ENCODE peak calls at places on chromosomes 11 and 22, in ten cellular contexts. One of them, this sample, is unnamed.

GRCh38 chr11:45754261-45754709 is 50.7 kb upstream of the SLC35C1 start:
- DNase-seq in sigmoid colon: no peak
- DNase-seq in uterus: peak
- DNase-seq in GM12891: no peak
- DNase-seq in esophagus squamous epithelium: no peak
- DNase-seq in GM12892: no peak
- DNase-seq in body of pancreas: peak
- DNase-seq in stomach: no peak
- DNase-seq in suprapubic skin: no peak
- DNase-seq in gastrocnemius medialis: no peak
- DNase-seq in this sample: no peak

GRCh38 chr11:86574493-86575207 is 97.8 kb downstream of the ME3 start:
- DNase-seq in sigmoid colon: no peak
- DNase-seq in uterus: no peak
- DNase-seq in GM12891: no peak
- DNase-seq in esophagus squamous epithelium: no peak
- DNase-seq in GM12892: no peak
- DNase-seq in body of pancreas: no peak
- DNase-seq in stomach: no peak
- DNase-seq in suprapubic skin: no peak
- DNase-seq in gastrocnemius medialis: no peak
- DNase-seq in this sample: no peak

GRCh38 chr22:36447634-36448033 is 33.8 kb downstream of the TXN2 start:
- DNase-seq in sigmoid colon: no peak
- DNase-seq in uterus: no peak
- DNase-seq in GM12891: no peak
- DNase-seq in esophagus squamous epithelium: no peak
- DNase-seq in GM12892: no peak
- DNase-seq in body of pancreas: no peak
- DNase-seq in stomach: no peak
- DNase-seq in suprapubic skin: no peak
- DNase-seq in gastrocnemius medialis: no peak
- DNase-seq in this sample: no peak

GRCh38 chr11:33064033-33064825 is 24.9 kb downstream of the TCP11L1 start:
- DNase-seq in sigmoid colon: no peak
- DNase-seq in uterus: no peak
- DNase-seq in GM12891: no peak
- DNase-seq in esophagus squamous epithelium: no peak
- DNase-seq in GM12892: no peak
- DNase-seq in body of pancreas: no peak
- DNase-seq in stomach: no peak
- DNase-seq in suprapubic skin: no peak
- DNase-seq in gastrocnemius medialis: no peak
- DNase-seq in this sample: no peak

GRCh38 chr11:108593214-108593909 is at the start of gene EXPH5:
- DNase-seq in sigmoid colon: peak
- DNase-seq in uterus: peak
- DNase-seq in GM12891: peak
- DNase-seq in esophagus squamous epithelium: peak
- DNase-seq in GM12892: peak
- DNase-seq in body of pancreas: peak
- DNase-seq in stomach: peak
- DNase-seq in suprapubic skin: peak
- DNase-seq in gastrocnemius medialis: peak
- DNase-seq in this sample: peak

GRCh38 chr11:35814720-35815305 is 129.0 kb upstream of the LDLRAD3 start:
- DNase-seq in sigmoid colon: no peak
- DNase-seq in uterus: no peak
- DNase-seq in GM12891: no peak
- DNase-seq in esophagus squamous epithelium: no peak
- DNase-seq in GM12892: no peak
- DNase-seq in body of pancreas: no peak
- DNase-seq in stomach: no peak
- DNase-seq in suprapubic skin: no peak
- DNase-seq in gastrocnemius medialis: no peak
- DNase-seq in this sample: no peak

GRCh38 chr11:35127619-35128018 is 11.4 kb upstream of the CD44 start:
- DNase-seq in sigmoid colon: no peak
- DNase-seq in uterus: no peak
- DNase-seq in GM12891: no peak
- DNase-seq in esophagus squamous epithelium: no peak
- DNase-seq in GM12892: no peak
- DNase-seq in body of pancreas: no peak
- DNase-seq in stomach: no peak
- DNase-seq in suprapubic skin: no peak
- DNase-seq in gastrocnemius medialis: no peak
- DNase-seq in this sample: no peak

GRCh38 chr11:89420981-89421380 is 70.2 kb downstream of the NOX4 start:
- DNase-seq in sigmoid colon: no peak
- DNase-seq in uterus: no peak
- DNase-seq in GM12891: no peak
- DNase-seq in esophagus squamous epithelium: no peak
- DNase-seq in GM12892: no peak
- DNase-seq in body of pancreas: no peak
- DNase-seq in stomach: no peak
- DNase-seq in suprapubic skin: no peak
- DNase-seq in gastrocnemius medialis: no peak
- DNase-seq in this sample: no peak

GRCh38 chr11:77411238-77411637 is 62.7 kb downstream of the PAK1 start:
- DNase-seq in sigmoid colon: peak
- DNase-seq in uterus: peak
- DNase-seq in GM12891: no peak
- DNase-seq in esophagus squamous epithelium: no peak
- DNase-seq in GM12892: peak
- DNase-seq in body of pancreas: peak
- DNase-seq in stomach: no peak
- DNase-seq in suprapubic skin: peak
- DNase-seq in gastrocnemius medialis: peak
- DNase-seq in this sample: no peak

DNA sequence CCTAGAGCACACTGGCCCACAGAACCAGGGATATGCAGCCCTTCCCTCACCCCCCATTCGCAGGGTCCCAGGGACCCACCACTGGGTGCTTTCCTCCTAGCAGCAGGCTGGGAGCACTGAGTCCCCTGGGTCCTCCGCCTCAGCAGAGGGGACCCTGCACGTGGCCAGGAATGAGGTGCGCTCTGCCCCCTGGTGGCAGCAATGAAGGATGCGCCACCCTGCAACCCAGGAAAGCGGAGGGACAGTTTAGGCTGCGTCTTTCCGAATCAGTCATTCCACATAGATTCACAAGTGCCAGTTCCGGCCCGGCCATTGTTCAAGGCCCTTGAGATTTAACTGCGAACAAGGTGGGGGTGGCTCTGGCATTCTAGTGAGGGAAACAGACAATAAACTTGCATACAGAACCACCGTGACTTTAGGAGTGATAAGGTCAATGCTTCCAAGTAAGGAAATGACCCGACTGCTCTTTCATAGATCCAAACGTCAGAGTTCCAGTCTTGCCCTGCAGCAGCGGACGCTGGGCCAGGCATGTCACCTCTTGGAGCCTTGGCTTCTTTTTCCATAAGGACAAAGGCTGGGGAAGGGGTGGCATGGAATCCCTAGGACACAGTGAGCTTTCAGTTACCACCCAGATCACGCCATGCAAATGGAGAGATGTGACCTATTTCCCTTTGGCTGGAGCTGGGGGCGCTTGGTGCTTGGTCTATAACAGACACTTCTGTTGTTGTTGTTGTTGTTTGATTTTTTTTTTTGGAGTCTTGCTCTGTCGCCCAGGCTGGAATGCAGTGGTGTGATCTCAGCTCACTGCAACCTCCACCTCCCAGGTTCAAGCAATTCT is 7.7 kb downstream of the RIN1 start:
- DNase-seq in sigmoid colon: peak
- DNase-seq in uterus: peak
- DNase-seq in GM12891: peak
- DNase-seq in esophagus squamous epithelium: no peak
- DNase-seq in GM12892: peak
- DNase-seq in body of pancreas: peak
- DNase-seq in stomach: peak
- DNase-seq in suprapubic skin: peak
- DNase-seq in gastrocnemius medialis: no peak
- DNase-seq in this sample: peak
- TF ChIP-seq POLR2A in sigmoid colon: no peak
- TF ChIP-seq POLR2A in uterus: peak
- TF ChIP-seq POLR2A in GM12891: no peak
- TF ChIP-seq POLR2A in esophagus squamous epithelium: no peak
- TF ChIP-seq POLR2A in GM12892: no peak
- TF ChIP-seq POLR2A in body of pancreas: no peak
- TF ChIP-seq POLR2A in stomach: no peak
- TF ChIP-seq POLR2A in suprapubic skin: no peak
- TF ChIP-seq POLR2A in gastrocnemius medialis: no peak
- TF ChIP-seq POLR2A in this sample: no peak

DNA sequence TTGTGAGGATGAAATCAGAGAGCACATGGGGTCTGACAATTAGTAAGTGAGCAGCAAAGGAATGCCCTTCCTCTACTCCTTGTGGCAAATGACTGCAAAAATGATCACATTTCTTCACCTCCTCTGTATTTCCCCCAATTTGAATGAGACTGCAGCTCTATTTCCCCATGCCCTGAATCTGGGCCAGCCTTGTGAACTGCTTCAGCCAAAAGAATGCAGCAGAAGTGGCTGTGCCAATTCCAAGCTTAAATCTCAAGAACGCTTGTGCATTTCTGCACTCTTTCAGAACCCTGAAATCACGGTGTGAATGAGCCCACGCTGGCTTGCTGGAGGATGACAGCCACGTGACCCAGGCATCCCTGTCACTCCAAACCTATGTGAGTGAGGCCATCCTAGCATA is 9.9 kb downstream of the SLC43A3 start:
- DNase-seq in sigmoid colon: peak
- DNase-seq in uterus: peak
- DNase-seq in GM12891: no peak
- DNase-seq in esophagus squamous epithelium: no peak
- DNase-seq in GM12892: no peak
- DNase-seq in body of pancreas: no peak
- DNase-seq in stomach: no peak
- DNase-seq in suprapubic skin: no peak
- DNase-seq in gastrocnemius medialis: no peak
- DNase-seq in this sample: no peak
- TF ChIP-seq POLR2A in sigmoid colon: no peak
- TF ChIP-seq POLR2A in uterus: no peak
- TF ChIP-seq POLR2A in GM12891: no peak
- TF ChIP-seq POLR2A in esophagus squamous epithelium: no peak
- TF ChIP-seq POLR2A in GM12892: peak
- TF ChIP-seq POLR2A in body of pancreas: no peak
- TF ChIP-seq POLR2A in stomach: no peak
- TF ChIP-seq POLR2A in suprapubic skin: no peak
- TF ChIP-seq POLR2A in gastrocnemius medialis: no peak
- TF ChIP-seq POLR2A in this sample: no peak

GRCh38 chr22:43173566-43173965 is 13.4 kb downstream of the TTLL12 start:
- DNase-seq in sigmoid colon: no peak
- DNase-seq in uterus: no peak
- DNase-seq in GM12891: no peak
- DNase-seq in esophagus squamous epithelium: no peak
- DNase-seq in GM12892: no peak
- DNase-seq in body of pancreas: no peak
- DNase-seq in stomach: no peak
- DNase-seq in suprapubic skin: no peak
- DNase-seq in gastrocnemius medialis: no peak
- DNase-seq in this sample: no peak

GRCh38 chr22:43174941-43175531 is 11.9 kb downstream of the TTLL12 start:
- DNase-seq in sigmoid colon: no peak
- DNase-seq in uterus: no peak
- DNase-seq in GM12891: no peak
- DNase-seq in esophagus squamous epithelium: no peak
- DNase-seq in GM12892: no peak
- DNase-seq in body of pancreas: no peak
- DNase-seq in stomach: peak
- DNase-seq in suprapubic skin: no peak
- DNase-seq in gastrocnemius medialis: no peak
- DNase-seq in this sample: no peak

GRCh38 chr22:43176090-43176489 is 10.8 kb downstream of the TTLL12 start:
- DNase-seq in sigmoid colon: no peak
- DNase-seq in uterus: no peak
- DNase-seq in GM12891: no peak
- DNase-seq in esophagus squamous epithelium: no peak
- DNase-seq in GM12892: no peak
- DNase-seq in body of pancreas: no peak
- DNase-seq in stomach: no peak
- DNase-seq in suprapubic skin: no peak
- DNase-seq in gastrocnemius medialis: no peak
- DNase-seq in this sample: no peak

GRCh38 chr22:43172191-43172590 is 14.7 kb downstream of the TTLL12 start:
- DNase-seq in sigmoid colon: no peak
- DNase-seq in uterus: no peak
- DNase-seq in GM12891: no peak
- DNase-seq in esophagus squamous epithelium: no peak
- DNase-seq in GM12892: no peak
- DNase-seq in body of pancreas: no peak
- DNase-seq in stomach: no peak
- DNase-seq in suprapubic skin: no peak
- DNase-seq in gastrocnemius medialis: no peak
- DNase-seq in this sample: no peak

GRCh38 chr22:43173976-43174720 is 12.8 kb downstream of the TTLL12 start:
- DNase-seq in sigmoid colon: no peak
- DNase-seq in uterus: no peak
- DNase-seq in GM12891: no peak
- DNase-seq in esophagus squamous epithelium: no peak
- DNase-seq in GM12892: no peak
- DNase-seq in body of pancreas: no peak
- DNase-seq in stomach: no peak
- DNase-seq in suprapubic skin: no peak
- DNase-seq in gastrocnemius medialis: no peak
- DNase-seq in this sample: no peak
- TF ChIP-seq POLR2A in sigmoid colon: no peak
- TF ChIP-seq POLR2A in uterus: no peak
- TF ChIP-seq POLR2A in GM12891: no peak
- TF ChIP-seq POLR2A in esophagus squamous epithelium: no peak
- TF ChIP-seq POLR2A in GM12892: no peak
- TF ChIP-seq POLR2A in body of pancreas: no peak
- TF ChIP-seq POLR2A in stomach: no peak
- TF ChIP-seq POLR2A in suprapubic skin: no peak
- TF ChIP-seq POLR2A in gastrocnemius medialis: no peak
- TF ChIP-seq POLR2A in this sample: no peak

DNA sequence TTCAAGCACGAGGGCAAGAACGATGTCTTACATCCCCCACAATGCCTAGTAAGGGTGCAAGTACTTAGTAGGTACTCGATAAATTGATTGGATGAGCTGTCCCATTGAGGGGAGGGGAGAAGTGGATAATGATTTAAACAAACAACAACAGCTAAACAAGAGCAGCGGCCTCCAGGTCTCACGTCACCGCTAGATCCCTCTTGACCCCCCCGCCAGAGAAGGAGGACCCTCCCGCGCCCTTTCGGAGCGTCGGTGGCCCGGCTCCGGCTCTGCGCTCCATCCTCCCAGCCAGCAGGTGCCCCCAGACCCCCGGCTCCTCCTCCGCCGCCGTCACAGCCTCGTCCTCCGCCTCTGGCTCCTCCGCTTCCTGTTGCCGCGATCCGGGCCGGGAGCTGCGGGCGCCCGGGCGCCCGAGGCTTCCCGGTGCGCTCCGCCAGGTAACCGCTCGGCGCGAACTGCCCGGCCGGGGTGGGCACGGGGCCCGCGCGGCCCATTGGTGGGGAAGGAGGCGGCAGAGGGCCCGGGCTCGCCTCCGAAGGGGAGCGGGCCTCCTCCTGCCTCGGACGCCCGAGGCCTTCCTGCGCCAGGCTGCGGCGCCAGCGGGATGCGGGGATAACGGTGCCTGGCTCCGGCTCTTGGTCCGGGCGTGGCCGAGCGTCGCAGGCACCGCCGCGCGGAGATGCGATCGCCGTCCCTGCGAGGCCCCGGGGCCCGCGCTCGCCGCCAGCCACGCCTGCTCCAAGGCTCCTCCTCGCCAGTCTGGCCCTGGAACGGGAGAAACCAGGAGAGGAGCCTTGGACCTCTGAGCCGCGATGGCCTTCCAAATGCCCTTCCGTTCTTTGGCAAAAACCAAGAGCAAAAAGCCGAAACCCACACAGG is at the start of gene TLCD5:
- DNase-seq in sigmoid colon: peak
- DNase-seq in uterus: peak
- DNase-seq in GM12891: peak
- DNase-seq in esophagus squamous epithelium: no peak
- DNase-seq in GM12892: peak
- DNase-seq in body of pancreas: peak
- DNase-seq in stomach: peak
- DNase-seq in suprapubic skin: no peak
- DNase-seq in gastrocnemius medialis: no peak
- DNase-seq in this sample: peak
- TF ChIP-seq POLR2A in sigmoid colon: no peak
- TF ChIP-seq POLR2A in uterus: peak
- TF ChIP-seq POLR2A in GM12891: no peak
- TF ChIP-seq POLR2A in esophagus squamous epithelium: peak
- TF ChIP-seq POLR2A in GM12892: peak
- TF ChIP-seq POLR2A in body of pancreas: peak
- TF ChIP-seq POLR2A in stomach: no peak
- TF ChIP-seq POLR2A in suprapubic skin: no peak
- TF ChIP-seq POLR2A in gastrocnemius medialis: peak
- TF ChIP-seq POLR2A in this sample: no peak

This sample was measured in HCT116.